ENCODE peak calls at places on chromosomes 6 and 20, in four cellular contexts. One of them, this sample, is unnamed.

GRCh38 chr6:105428342-105428957 is 25.6 kb upstream of the PREP start:
- DNase-seq in GM20000: no peak
- DNase-seq in H54: peak; percentile 25
- DNase-seq in cardiac fibroblast: peak; percentile 96
- DNase-seq in this sample: no peak

GRCh38 chr6:38024908-38025307 is 205.4 kb downstream of the ZFAND3 start:
- DNase-seq in H54: no peak
- DNase-seq in GM20000: no peak
- DNase-seq in cardiac fibroblast: peak; percentile 47
- DNase-seq in this sample: no peak

GRCh38 chr6:47059216-47059885 is 17.2 kb upstream of the ADGRF1 start:
- DNase-seq in cardiac fibroblast: no peak
- DNase-seq in GM20000: no peak
- DNase-seq in H54: no peak
- DNase-seq in this sample: no peak

GRCh38 chr6:135358907-135359459 is 138.6 kb downstream of the AHI1 start:
- DNase-seq in GM20000: no peak
- DNase-seq in cardiac fibroblast: peak; percentile 76
- DNase-seq in H54: no peak
- DNase-seq in this sample: no peak

GRCh38 chr6:35522660-35523658 is 10.3 kb upstream of the TULP1 start:
- DNase-seq in cardiac fibroblast: peak; percentile 71
- DNase-seq in H54: peak; percentile 87
- DNase-seq in GM20000: peak; percentile 84
- DNase-seq in this sample: peak; percentile 10

GRCh38 chr6:107956586-107957164 is 1.3 kb downstream of the SEC63 start:
- DNase-seq in H54: no peak
- DNase-seq in GM20000: peak; percentile 42
- DNase-seq in cardiac fibroblast: peak; percentile 64
- DNase-seq in this sample: no peak

GRCh38 chr6:156718647-156719394 is 58.4 kb upstream of the ARID1B start:
- DNase-seq in cardiac fibroblast: peak; percentile 58
- DNase-seq in GM20000: no peak
- DNase-seq in H54: peak; percentile 66
- DNase-seq in this sample: no peak

GRCh38 chr6:157229733-157230132 is 93.6 kb downstream of the TMEM242 start:
- DNase-seq in GM20000: no peak
- DNase-seq in H54: no peak
- DNase-seq in cardiac fibroblast: no peak
- DNase-seq in this sample: no peak

GRCh38 chr6:84411060-84411629 is 183.7 kb upstream of the CEP162 start:
- DNase-seq in cardiac fibroblast: peak; percentile 75
- DNase-seq in GM20000: no peak
- DNase-seq in H54: no peak
- DNase-seq in this sample: no peak

GRCh38 chr20:57835462-57836455 is 125.9 kb upstream of the PMEPA1 start:
- DNase-seq in GM20000: no peak
- DNase-seq in cardiac fibroblast: no peak
- DNase-seq in H54: no peak
- DNase-seq in this sample: no peak

GRCh38 chr20:63976980-63977391 is 2.5 kb downstream of the SAMD10 start:
- DNase-seq in GM20000: no peak
- DNase-seq in H54: no peak
- DNase-seq in cardiac fibroblast: no peak
- DNase-seq in this sample: no peak

GRCh38 chr6:152189736-152190135 is 382.3 kb downstream of the ESR1 start:
- DNase-seq in cardiac fibroblast: peak; percentile 69
- DNase-seq in GM20000: no peak
- DNase-seq in H54: no peak
- DNase-seq in this sample: no peak

GRCh38 chr6:2141644-2142290 is 103.6 kb downstream of the GMDS start:
- DNase-seq in cardiac fibroblast: no peak
- DNase-seq in H54: no peak
- DNase-seq in GM20000: no peak
- DNase-seq in this sample: no peak

GRCh38 chr20:64103871-64104666 is 3.3 kb downstream of the NPBWR2 start:
- DNase-seq in H54: no peak
- DNase-seq in GM20000: no peak
- DNase-seq in cardiac fibroblast: no peak
- DNase-seq in this sample: no peak

GRCh38 chr6:11140061-11140460 is 28.5 kb upstream of the ERVFRD-1 start:
- DNase-seq in H54: no peak
- DNase-seq in cardiac fibroblast: no peak
- DNase-seq in GM20000: no peak
- DNase-seq in this sample: no peak

GRCh38 chr20:56359212-56360132 is 698 bp downstream of the FAM210B start:
- DNase-seq in GM20000: no peak
- DNase-seq in H54: peak; percentile 73
- DNase-seq in cardiac fibroblast: peak; percentile 74
- DNase-seq in this sample: peak; percentile 35

GRCh38 chr6:127937102-127937501 is 36.2 kb upstream of the THEMIS start:
- DNase-seq in H54: no peak
- DNase-seq in cardiac fibroblast: no peak
- DNase-seq in GM20000: no peak
- DNase-seq in this sample: no peak

GRCh38 chr6:11120273-11121005 is 8.9 kb upstream of the ERVFRD-1 start:
- DNase-seq in H54: no peak
- DNase-seq in GM20000: no peak
- DNase-seq in cardiac fibroblast: peak; percentile 72
- DNase-seq in this sample: no peak

GRCh38 chr20:32416206-32416605 is 58.1 kb downstream of the ASXL1 start:
- DNase-seq in cardiac fibroblast: no peak
- DNase-seq in GM20000: no peak
- DNase-seq in H54: no peak
- DNase-seq in this sample: no peak

GRCh38 chr6:45132059-45132458 is 196.1 kb upstream of the RUNX2 start:
- DNase-seq in cardiac fibroblast: peak; percentile 35
- DNase-seq in GM20000: no peak
- DNase-seq in H54: peak; percentile 5
- DNase-seq in this sample: no peak

GRCh38 chr20:23639490-23639958 is 1.8 kb upstream of the CST3 start:
- DNase-seq in GM20000: no peak
- DNase-seq in H54: no peak
- DNase-seq in cardiac fibroblast: no peak
- DNase-seq in this sample: no peak

GRCh38 chr6:11496152-11497060 is 41.1 kb upstream of the TMEM170B start:
- DNase-seq in GM20000: peak; percentile 61
- DNase-seq in H54: peak; percentile 42
- DNase-seq in cardiac fibroblast: peak; percentile 93
- DNase-seq in this sample: peak; percentile 81

GRCh38 chr20:49276201-49276894 is 1.5 kb downstream of the ZNFX1 start:
- DNase-seq in cardiac fibroblast: peak; percentile 75
- DNase-seq in GM20000: peak; percentile 56
- DNase-seq in H54: peak; percentile 41
- DNase-seq in this sample: peak; percentile 21

GRCh38 chr6:155143610-155144106 is 120.2 kb upstream of the CLDN20 start:
- DNase-seq in H54: no peak
- DNase-seq in cardiac fibroblast: peak; percentile 45
- DNase-seq in GM20000: no peak
- DNase-seq in this sample: no peak

GRCh38 chr20:59299961-59300340 is 460 bp upstream of the EDN3 start:
- DNase-seq in GM20000: no peak
- DNase-seq in H54: no peak
- DNase-seq in cardiac fibroblast: no peak
- DNase-seq in this sample: no peak

GRCh38 chr20:2797136-2797983 is 3.1 kb downstream of the CPXM1 start:
- DNase-seq in GM20000: no peak
- DNase-seq in H54: no peak
- DNase-seq in cardiac fibroblast: no peak
- DNase-seq in this sample: no peak